ENCODE peak calls at places on chromosomes 4 and X, in ten cellular contexts. Z, U, I, N, E, S, T, G, R and W are unnamed samples.

GRCh38 chr4:186021461-186022167 is 47.3 kb upstream of the TLR3 start:
- DNase-seq in Z (peak; percentile 3), U (no peak), I (no peak), N (peak; percentile 43), E (no peak), S (peak; percentile 38), T (no peak), G (peak; percentile 18), R (peak; percentile 34), W (no peak)

GRCh38 chrX:111098874-111099273 is 2.9 kb downstream of the PAK3 start:
- DNase-seq in Z (peak; percentile 27), U (no peak), I (peak; percentile 62), N (no peak), E (peak; percentile 27), S (peak; percentile 4), T (peak; percentile 62), G (peak; percentile 3), R (no peak), W (peak; percentile 52)

GRCh38 chrX:57929373-57929772 is 19.1 kb upstream of the ZXDA start:
- DNase-seq in Z (no peak), U (no peak), I (no peak), N (no peak), E (no peak), S (peak; percentile 20), T (no peak), G (no peak), R (no peak), W (no peak)

GRCh38 chr4:68271851-68272756 is 26.6 kb upstream of the TMPRSS11B start:
- DNase-seq in Z (peak; percentile 20), U (no peak), I (no peak), N (peak; percentile 55), E (peak; percentile 18), S (peak; percentile 73), T (no peak), G (peak; percentile 35), R (peak; percentile 80), W (no peak)

GRCh38 chr4:10101559-10102192 is 14.9 kb downstream of the WDR1 start:
- DNase-seq in Z (no peak), U (no peak), I (no peak), N (no peak), E (no peak), S (peak; percentile 57), T (no peak), G (no peak), R (no peak), W (no peak)

GRCh38 chrX:130120746-130121504 is 10.6 kb upstream of the ELF4 start:
- DNase-seq in Z (peak; percentile 22), U (peak; percentile 71), I (peak; percentile 62), N (peak; percentile 70), E (no peak), S (peak; percentile 86), T (peak; percentile 68), G (peak; percentile 63), R (peak; percentile 18), W (peak; percentile 17)

GRCh38 chr4:20662851-20663250 is 37.4 kb upstream of the PACRGL start:
- DNase-seq in Z (no peak), U (no peak), I (no peak), N (peak; percentile 4), E (no peak), S (peak; percentile 37), T (no peak), G (no peak), R (no peak), W (no peak)

GRCh38 chr4:85498068-85498733 is 23.3 kb downstream of the ARHGAP24 start:
- DNase-seq in Z (no peak), U (no peak), I (no peak), N (peak; percentile 45), E (no peak), S (peak; percentile 95), T (no peak), G (no peak), R (peak; percentile 18), W (no peak)

GRCh38 chrX:128929281-128930057 is 593.8 kb downstream of the SMARCA1 start:
- DNase-seq in Z (no peak), U (no peak), I (no peak), N (no peak), E (no peak), S (no peak), T (no peak), G (no peak), R (no peak), W (no peak)

GRCh38 chrX:24371391-24371972 is 11.0 kb downstream of the SUPT20HL1 start:
- DNase-seq in Z (peak; percentile 39), U (peak; percentile 31), I (peak; percentile 47), N (peak; percentile 18), E (no peak), S (peak; percentile 62), T (peak; percentile 59), G (peak; percentile 32), R (peak; percentile 28), W (no peak)

GRCh38 chr4:7430368-7430964 is 4.3 kb downstream of the PSAPL1 start:
- DNase-seq in Z (no peak), U (no peak), I (no peak), N (peak; percentile 60), E (no peak), S (no peak), T (no peak), G (no peak), R (no peak), W (no peak)

GRCh38 chrX:109186939-109187338 is 294.9 kb downstream of the GUCY2F start:
- DNase-seq in Z (no peak), U (no peak), I (no peak), N (no peak), E (no peak), S (no peak), T (no peak), G (no peak), R (no peak), W (no peak)

GRCh38 chrX:149758068-149758714 is 15.7 kb upstream of the HSFX1 start:
- DNase-seq in Z (no peak), U (no peak), I (no peak), N (no peak), E (no peak), S (no peak), T (no peak), G (no peak), R (no peak), W (no peak)

GRCh38 chr4:6473264-6474052 is 1.0 kb upstream of the PPP2R2C start:
- DNase-seq in Z (no peak), U (no peak), I (no peak), N (no peak), E (no peak), S (no peak), T (no peak), G (no peak), R (no peak), W (no peak)

GRCh38 chrX:17769701-17770269 is 32.5 kb downstream of the SCML1 start:
- DNase-seq in Z (no peak), U (no peak), I (no peak), N (no peak), E (no peak), S (no peak), T (no peak), G (no peak), R (no peak), W (no peak)

GRCh38 chr4:151324449-151325319 is 721 bp downstream of the SH3D19 start:
- DNase-seq in Z (peak; percentile 47), U (peak; percentile 67), I (no peak), N (peak; percentile 44), E (no peak), S (peak; percentile 83), T (no peak), G (peak; percentile 21), R (peak; percentile 18), W (no peak)